ENCODE peak calls at places on chromosomes 16 and 17, in four cellular contexts. C, S, F and W are unnamed samples.

GRCh38 chr16:11006666-11007065 is 62.3 kb downstream of the CLEC16A start:
- DNase-seq in C (no peak), S (no peak), F (no peak), W (no peak)

GRCh38 chr17:15408803-15409202 is 58.6 kb downstream of the CDRT4 start:
- DNase-seq in C (no peak), S (no peak), F (no peak), W (no peak)

GRCh38 chr16:57485916-57486857 is at the start of gene DOK4:
- DNase-seq in C (peak), S (peak), F (peak), W (peak)

GRCh38 chr17:64331946-64332493 is 58.6 kb downstream of the PECAM1 start:
- DNase-seq in C (no peak), S (peak), F (peak), W (no peak)

GRCh38 chr17:19315104-19315503 is 47.4 kb downstream of the B9D1 start:
- DNase-seq in C (no peak), S (no peak), F (no peak), W (no peak)

GRCh38 chr17:65529761-65530157 is 31.7 kb downstream of the AXIN2 start:
- DNase-seq in C (no peak), S (no peak), F (no peak), W (no peak)

GRCh38 chr17:29038511-29039300 is 4.2 kb upstream of the PIPOX start:
- DNase-seq in C (no peak), S (no peak), F (no peak), W (no peak)

GRCh38 chr17:59859444-59860025 is 33.2 kb downstream of the TUBD1 start:
- DNase-seq in C (peak), S (peak), F (no peak), W (peak)

GRCh38 chr17:69525920-69526841 is 111.7 kb downstream of the MAP2K6 start:
- DNase-seq in C (peak), S (peak), F (peak), W (peak)

GRCh38 chr17:69524854-69525253 is 110.4 kb downstream of the MAP2K6 start:
- DNase-seq in C (no peak), S (peak), F (no peak), W (no peak)

GRCh38 chr17:69528035-69528434 is 113.5 kb downstream of the MAP2K6 start:
- DNase-seq in C (no peak), S (no peak), F (no peak), W (no peak)

GRCh38 chr17:69518951-69519350 is 104.5 kb downstream of the MAP2K6 start:
- DNase-seq in C (no peak), S (no peak), F (no peak), W (no peak)

DNA sequence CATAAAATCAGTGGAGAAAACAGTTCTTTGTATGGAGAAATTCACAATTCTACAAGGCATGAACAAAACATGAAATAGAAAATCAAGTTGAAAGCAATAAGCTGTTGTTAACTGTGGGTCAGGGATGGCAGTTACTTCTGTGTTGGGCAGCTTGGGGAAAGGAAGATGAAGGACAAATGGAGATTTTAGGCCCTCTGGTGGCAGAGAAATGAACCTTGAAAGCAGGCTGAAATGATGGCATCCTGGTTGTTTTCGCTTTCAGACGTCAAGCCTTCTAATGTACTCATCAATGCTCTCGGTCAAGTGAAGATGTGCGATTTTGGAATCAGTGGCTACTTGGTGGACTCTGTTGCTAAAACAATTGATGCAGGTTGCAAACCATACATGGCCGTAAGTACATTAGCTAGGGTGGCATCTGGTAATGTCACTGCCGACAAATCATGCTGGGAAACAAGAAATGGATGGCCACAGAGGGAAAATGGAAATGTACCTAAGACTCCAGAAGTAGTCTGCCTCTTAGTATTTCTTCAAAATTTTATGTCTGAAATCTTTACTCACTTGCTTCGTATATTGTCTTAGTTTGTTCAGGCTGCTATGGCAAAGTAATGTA is 108.9 kb downstream of the MAP2K6 start:
- DNase-seq in C (no peak), S (peak), F (no peak), W (peak)
- TF ChIP-seq CTCF in C (peak), S (peak), F (peak), W (peak)

GRCh38 chr17:7886227-7887037 is 2.2 kb upstream of the CHD3 start:
- DNase-seq in C (no peak), S (peak), F (no peak), W (peak)
- TF ChIP-seq CTCF in C (no peak), S (peak), F (no peak), W (no peak)

GRCh38 chr17:76130473-76130872 is 10.6 kb downstream of the FOXJ1 start:
- DNase-seq in C (no peak), S (no peak), F (no peak), W (no peak)

GRCh38 chr17:76131692-76132573 is 9.1 kb downstream of the FOXJ1 start:
- DNase-seq in C (no peak), S (no peak), F (no peak), W (no peak)

GRCh38 chr17:76131061-76131691 is 9.9 kb downstream of the FOXJ1 start:
- DNase-seq in C (no peak), S (no peak), F (no peak), W (no peak)

GRCh38 chr17:76134911-76135809 is 5.9 kb downstream of the FOXJ1 start:
- DNase-seq in C (no peak), S (no peak), F (no peak), W (no peak)

GRCh38 chr17:76132574-76133338 is 8.3 kb downstream of the FOXJ1 start:
- DNase-seq in C (no peak), S (no peak), F (no peak), W (no peak)
- TF ChIP-seq CTCF in C (no peak), S (no peak), F (no peak), W (no peak)

GRCh38 chr17:16448490-16448889 is 33.1 kb downstream of the TRPV2 start:
- DNase-seq in C (no peak), S (no peak), F (no peak), W (no peak)

GRCh38 chr17:16447676-16448075 is 32.3 kb downstream of the TRPV2 start:
- DNase-seq in C (no peak), S (no peak), F (no peak), W (no peak)

GRCh38 chr17:16444258-16444886 is 29.0 kb downstream of the TRPV2 start:
- DNase-seq in C (no peak), S (no peak), F (no peak), W (no peak)

GRCh38 chr17:16449121-16449570 is 33.8 kb downstream of the TRPV2 start:
- DNase-seq in C (no peak), S (no peak), F (no peak), W (no peak)

DNA sequence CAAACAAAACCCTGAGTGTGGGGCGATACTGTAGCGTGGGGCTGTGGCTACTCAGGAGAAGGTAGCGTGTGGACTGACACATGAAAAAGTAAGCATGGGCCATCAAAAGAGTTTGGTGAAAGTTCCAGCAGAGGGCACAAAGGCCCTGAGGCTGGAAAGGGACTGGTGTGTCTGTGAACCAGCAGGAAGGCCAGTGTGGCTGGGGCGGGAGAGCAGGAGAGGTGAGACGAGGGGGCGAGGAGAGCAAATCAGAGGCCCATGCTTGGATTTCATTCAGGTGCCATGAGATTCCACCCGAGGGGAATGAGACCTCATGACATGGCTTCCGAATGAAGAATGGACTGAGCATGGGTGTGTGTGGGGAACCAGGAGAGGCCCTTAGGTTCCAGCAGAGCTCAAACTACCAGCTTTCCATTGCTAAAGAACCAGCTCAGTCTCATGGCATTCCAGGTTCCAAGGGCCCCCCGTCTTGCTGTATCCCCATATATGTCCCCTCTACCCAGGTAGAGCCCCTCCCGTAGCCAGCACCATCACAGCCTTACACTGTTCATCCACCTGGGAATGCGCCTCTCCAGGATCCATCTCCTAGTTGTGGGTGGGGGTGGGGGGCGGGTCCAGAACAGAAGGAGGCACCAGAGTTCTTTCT is 31.1 kb downstream of the TRPV2 start:
- DNase-seq in C (no peak), S (no peak), F (no peak), W (no peak)
- TF ChIP-seq CTCF in C (no peak), S (no peak), F (no peak), W (no peak)

GRCh38 chr16:82630688-82631087 is 3.9 kb downstream of the CDH13 start:
- DNase-seq in C (no peak), S (peak), F (no peak), W (no peak)
- TF ChIP-seq CTCF in C (peak), S (peak), F (peak), W (peak)

GRCh38 chr17:33459078-33459940 is 166.2 kb upstream of the ASIC2 start:
- DNase-seq in C (no peak), S (no peak), F (no peak), W (peak)
- TF ChIP-seq CTCF in C (no peak), S (no peak), F (no peak), W (no peak)

DNA sequence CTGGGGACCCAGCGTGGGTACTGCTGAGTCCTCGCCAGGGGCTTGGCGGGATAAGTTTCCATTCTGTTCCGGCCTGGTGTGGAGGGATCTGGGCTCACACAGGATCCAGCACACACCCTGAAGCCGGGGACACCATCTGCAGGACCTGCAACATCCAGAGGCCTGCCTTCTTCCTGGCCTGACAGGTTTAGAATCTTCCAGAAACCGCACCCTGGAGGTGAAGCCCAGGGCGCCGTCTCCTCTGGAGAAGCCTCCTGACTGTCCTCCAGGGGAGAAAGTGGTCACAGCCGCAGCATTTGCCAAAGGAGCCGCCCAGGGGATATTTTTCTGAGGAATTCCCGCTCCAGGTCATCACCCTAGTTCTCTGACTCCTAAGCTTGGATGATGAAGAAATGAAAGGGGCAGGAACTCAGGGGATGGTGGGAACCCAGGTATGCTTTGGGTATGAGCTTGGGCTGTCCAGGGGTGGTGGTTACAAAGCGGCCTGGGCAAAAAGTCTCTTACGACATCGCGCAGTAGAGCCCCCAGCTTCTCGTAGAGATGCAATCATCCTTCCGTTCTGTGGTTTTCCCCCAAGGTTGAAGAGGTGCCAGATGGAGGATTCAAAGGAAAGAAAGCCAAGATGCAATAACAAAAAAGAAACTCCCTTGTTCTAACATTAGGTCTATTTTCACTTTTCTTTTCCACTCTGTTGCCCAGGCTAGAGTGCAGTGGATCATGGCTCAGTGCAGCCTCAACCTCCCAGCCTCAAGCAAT is 9.1 kb upstream of the CRISPLD2 start:
- DNase-seq in C (peak), S (peak), F (no peak), W (peak)
- TF ChIP-seq CTCF in C (no peak), S (no peak), F (no peak), W (no peak)

GRCh38 chr17:40198576-40198975 is 20.5 kb upstream of the WIPF2 start:
- DNase-seq in C (no peak), S (no peak), F (no peak), W (no peak)
- TF ChIP-seq CTCF in C (no peak), S (no peak), F (no peak), W (no peak)

DNA sequence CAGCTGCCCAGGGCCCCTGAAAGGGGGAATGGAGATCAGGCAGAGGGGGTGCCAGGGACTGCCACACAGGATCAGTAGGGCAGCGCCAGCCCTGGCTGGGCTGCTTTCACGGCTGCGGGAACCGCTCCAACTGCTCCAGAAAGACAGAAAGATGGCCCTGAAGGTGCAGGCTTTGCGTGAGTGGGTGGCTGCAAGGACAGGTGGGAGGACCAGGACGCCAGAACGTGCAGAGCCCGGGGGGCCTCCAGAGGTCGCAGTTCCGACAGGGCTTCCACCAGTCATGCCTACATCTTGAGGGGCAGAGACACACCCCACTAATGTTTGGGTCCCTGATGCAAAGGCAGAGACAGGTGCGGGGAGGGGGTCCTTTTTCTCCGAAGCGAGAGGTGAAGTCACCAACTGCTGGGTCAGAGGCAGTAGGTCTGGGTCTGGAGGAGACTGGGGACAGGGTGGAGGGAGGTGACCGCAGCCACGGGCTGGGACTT is 790 bp upstream of the ATP6V0C start:
- DNase-seq in C (no peak), S (no peak), F (no peak), W (peak)
- TF ChIP-seq CTCF in C (no peak), S (no peak), F (no peak), W (peak)

GRCh38 chr17:18253947-18254821 is 4.4 kb downstream of the FLII start:
- DNase-seq in C (no peak), S (no peak), F (no peak), W (no peak)

GRCh38 chr17:18256776-18257175 is 1.8 kb downstream of the FLII start:
- DNase-seq in C (no peak), S (no peak), F (no peak), W (no peak)

GRCh38 chr17:18256351-18256750 is 2.2 kb downstream of the FLII start:
- DNase-seq in C (no peak), S (no peak), F (no peak), W (no peak)

GRCh38 chr17:18253187-18253884 is 5.2 kb downstream of the FLII start:
- DNase-seq in C (no peak), S (no peak), F (no peak), W (no peak)

GRCh38 chr17:18254888-18255649 is 3.5 kb downstream of the FLII start:
- DNase-seq in C (no peak), S (no peak), F (no peak), W (no peak)
- TF ChIP-seq CTCF in C (no peak), S (no peak), F (no peak), W (no peak)